ENCODE peak calls at places on chromosome 20, in four cellular contexts. J, W, F and D are unnamed samples.

GRCh38 chr20:19661717-19662637 is 96.1 kb upstream of the RIN2 start:
- DNase-seq in J (peak), W (peak), F (peak), D (peak)

GRCh38 chr20:47508228-47508752 is 6.6 kb downstream of the NCOA3 start:
- DNase-seq in W (no peak), F (no peak), J (no peak), D (no peak)

GRCh38 chr20:20498081-20498861 is 130.4 kb downstream of the INSM1 start:
- DNase-seq in J (peak), W (no peak), F (no peak), D (no peak)

GRCh38 chr20:52454660-52455059 is 263.1 kb upstream of the ZFP64 start:
- DNase-seq in J (peak), W (no peak), F (no peak), D (no peak)

GRCh38 chr20:64082126-64082638 is 2.0 kb downstream of the LKAAEAR1 start:
- DNase-seq in J (no peak), W (no peak), F (peak), D (no peak)

GRCh38 chr20:10553326-10553984 is 118.3 kb downstream of the SLX4IP start:
- DNase-seq in W (peak), J (peak), F (peak), D (peak)

GRCh38 chr20:19981091-19981490 is 36.1 kb upstream of the NAA20 start:
- DNase-seq in W (no peak), J (peak), F (no peak), D (no peak)

GRCh38 chr20:20711413-20711812 is 1.0 kb downstream of the RALGAPA2 start:
- DNase-seq in J (no peak), W (no peak), F (no peak), D (no peak)

GRCh38 chr20:20765696-20766095 is 53.3 kb upstream of the RALGAPA2 start:
- DNase-seq in J (no peak), F (no peak), W (no peak), D (no peak)

GRCh38 chr20:59721386-59721785 is 117.0 kb downstream of the PHACTR3 start:
- DNase-seq in W (no peak), J (no peak), F (no peak), D (no peak)

DNA sequence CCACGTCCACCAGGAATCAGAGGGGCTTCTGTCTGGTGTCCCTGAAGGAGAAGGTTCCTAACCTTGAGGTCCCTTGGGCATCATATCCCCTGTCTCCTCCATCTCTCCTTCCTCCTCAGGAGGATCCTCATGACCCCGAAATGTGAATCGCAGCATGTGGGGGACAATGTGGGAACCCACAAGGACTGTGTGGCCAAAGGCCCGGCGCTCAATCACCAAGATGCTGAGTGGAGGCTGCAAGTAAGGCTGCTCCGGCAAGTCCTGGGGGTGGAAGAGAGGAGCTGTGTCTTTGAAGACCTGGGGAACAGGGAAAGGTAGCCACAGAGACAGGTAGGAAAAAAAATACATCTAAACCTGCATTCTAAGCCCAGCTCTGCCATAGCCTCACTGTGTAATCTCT is 36.4 kb upstream of the SPAG4 start:
- DNase-seq in J (no peak), F (no peak), W (no peak), D (no peak)
- TF ChIP-seq MAZ in J (no peak), F (no peak), W (no peak), D (no peak)

GRCh38 chr20:5722927-5723326 is 27.3 kb upstream of the SHLD1 start:
- DNase-seq in W (no peak), J (no peak), F (no peak), D (no peak)
- TF ChIP-seq MAZ in W (no peak), J (no peak), F (no peak), D (no peak)

GRCh38 chr20:40506567-40506966 is 182.5 kb downstream of the MAFB start:
- DNase-seq in W (no peak), J (peak), F (peak), D (peak)
- TF ChIP-seq MAZ in W (no peak), J (no peak), F (no peak), D (no peak)

GRCh38 chr20:44961024-44961866 is 1.0 kb upstream of the TOMM34 start:
- DNase-seq in J (peak), F (peak), W (no peak), D (no peak)

GRCh38 chr20:44959896-44960852 is at the start of gene TOMM34:
- DNase-seq in W (peak), F (peak), J (peak), D (peak)

GRCh38 chr20:44963325-44964215 is 2.7 kb upstream of the STK4 start:
- DNase-seq in F (no peak), W (no peak), J (no peak), D (no peak)

GRCh38 chr20:44962483-44962882 is 2.3 kb upstream of the TOMM34 start:
- DNase-seq in J (no peak), W (no peak), F (no peak), D (no peak)

GRCh38 chr20:44961868-44962267 is 1.7 kb upstream of the TOMM34 start:
- DNase-seq in J (peak), F (peak), W (no peak), D (no peak)
- TF ChIP-seq MAZ in J (no peak), F (no peak), W (no peak), D (no peak)

GRCh38 chr20:15865553-15865952 is 707.7 kb downstream of the KIF16B start:
- DNase-seq in W (no peak), F (no peak), J (no peak), D (no peak)
- TF ChIP-seq MAZ in W (no peak), F (no peak), J (no peak), D (no peak)

GRCh38 chr20:33667245-33668086 is 723 bp downstream of the ACTL10 start:
- DNase-seq in J (peak), W (no peak), F (no peak), D (no peak)

GRCh38 chr20:33668791-33669155 is 2.0 kb downstream of the ACTL10 start:
- DNase-seq in F (no peak), W (no peak), J (no peak), D (no peak)

GRCh38 chr20:33669224-33669623 is 2.5 kb downstream of the ACTL10 start:
- DNase-seq in F (no peak), W (no peak), J (no peak), D (no peak)

GRCh38 chr20:33666293-33667244 is at the start of gene ACTL10:
- DNase-seq in W (peak), J (peak), F (no peak), D (no peak)

GRCh38 chr20:33668087-33668790 is 1.5 kb downstream of the ACTL10 start:
- DNase-seq in W (peak), F (no peak), J (no peak), D (peak)
- TF ChIP-seq MAZ in W (no peak), F (no peak), J (no peak), D (no peak)

GRCh38 chr20:834151-834747 is 734 bp downstream of the FAM110A start:
- DNase-seq in W (no peak), J (no peak), F (no peak), D (no peak)

GRCh38 chr20:833450-834150 is at the start of gene FAM110A:
- DNase-seq in F (peak), J (peak), W (peak), D (peak)

GRCh38 chr20:836188-836587 is 2.7 kb downstream of the FAM110A start:
- DNase-seq in F (no peak), J (no peak), W (no peak), D (no peak)

GRCh38 chr20:833121-833449 is 430 bp upstream of the FAM110A start:
- DNase-seq in J (no peak), F (no peak), W (no peak), D (no peak)

GRCh38 chr20:835220-836045 is 1.9 kb downstream of the FAM110A start:
- DNase-seq in F (no peak), W (no peak), J (no peak), D (no peak)
- TF ChIP-seq MAZ in F (no peak), W (no peak), J (no peak), D (no peak)

DNA sequence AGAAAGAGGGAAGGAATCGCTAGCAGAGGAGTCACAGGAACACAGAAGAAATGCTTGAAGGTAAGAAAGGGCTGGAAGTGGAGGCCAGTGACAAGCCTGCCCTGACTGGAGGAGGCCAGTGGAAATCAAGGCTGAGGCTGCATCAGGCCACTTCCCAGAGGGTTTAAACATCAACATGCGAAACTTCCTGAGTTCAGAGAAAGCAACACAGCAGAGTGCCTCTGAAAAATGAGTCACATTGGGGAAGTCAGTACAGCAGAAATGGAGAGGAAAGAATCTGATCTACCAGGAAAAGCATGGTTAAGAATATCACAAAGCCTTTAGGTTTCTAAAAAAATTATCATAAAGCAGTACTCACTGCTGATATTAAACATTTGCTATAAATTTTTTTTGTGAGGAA is 23.3 kb downstream of the NAPB start:
- DNase-seq in J (peak), W (no peak), F (no peak), D (no peak)
- TF ChIP-seq MAZ in J (no peak), W (no peak), F (no peak), D (no peak)

DNA sequence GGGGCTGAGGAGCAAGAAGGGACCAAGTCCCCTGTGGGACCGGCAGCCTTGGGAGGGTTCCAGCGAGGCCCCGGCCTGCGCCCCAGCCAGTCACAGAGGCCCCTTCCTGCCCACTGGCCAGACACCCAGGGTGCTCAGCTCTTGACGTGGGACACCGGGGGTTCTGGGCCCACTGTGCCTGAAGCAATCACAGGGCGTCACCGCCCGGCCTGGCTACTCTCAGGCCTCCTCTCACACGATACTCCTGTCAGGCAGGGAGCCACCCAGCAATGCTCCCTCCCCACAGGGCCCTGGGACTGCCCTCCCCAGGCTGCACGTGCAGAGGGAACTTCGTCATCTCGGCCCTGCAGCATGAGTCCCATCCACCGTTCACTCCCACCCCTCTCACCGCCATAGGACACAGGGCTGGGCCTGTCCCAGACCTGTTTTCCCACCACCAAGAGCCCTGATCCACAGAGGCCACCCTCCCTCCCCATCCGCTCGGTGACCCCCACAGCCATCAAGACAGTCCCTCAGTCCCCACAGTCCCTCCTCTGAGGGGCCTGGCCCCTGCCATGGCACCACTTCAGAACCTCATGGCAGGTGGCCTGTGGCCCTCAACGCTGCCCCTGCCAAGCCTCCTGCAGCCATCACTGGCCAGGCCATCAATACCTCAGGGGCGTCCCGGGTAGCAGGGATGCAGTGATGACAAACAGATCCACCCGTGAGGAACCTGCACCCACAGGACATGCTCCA is 14.3 kb downstream of the TAF4 start:
- DNase-seq in J (no peak), F (no peak), W (no peak), D (no peak)
- TF ChIP-seq MAZ in J (no peak), F (no peak), W (no peak), D (no peak)

DNA sequence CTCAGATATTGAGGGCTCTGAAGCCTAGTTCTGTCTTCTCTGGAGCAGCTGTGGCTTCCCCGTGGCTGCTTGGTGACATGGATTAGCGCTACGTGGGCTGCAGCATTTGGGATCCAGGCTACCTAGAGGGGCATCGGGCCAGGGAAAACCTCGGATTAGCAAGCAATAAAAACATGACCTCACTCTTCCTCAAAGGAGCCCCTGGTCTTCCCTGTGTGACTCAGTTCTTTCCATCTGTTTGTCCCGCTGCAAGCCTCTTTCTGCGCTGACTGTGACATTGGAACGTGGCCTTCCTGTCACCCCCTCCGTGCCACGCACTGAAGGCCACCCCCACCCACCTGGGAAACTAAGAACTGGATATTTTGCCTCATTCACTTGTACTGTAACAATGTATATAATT is 3.6 kb downstream of the MRGBP start:
- DNase-seq in J (no peak), F (no peak), W (no peak), D (no peak)
- TF ChIP-seq MAZ in J (no peak), F (no peak), W (no peak), D (no peak)